ENCODE peak calls at places on chromosomes 16 and 17, in five cellular contexts. C, U, I, S and F are unnamed samples.

GRCh38 chr17:55540414-55541091 is 29.3 kb upstream of the SMIM36 start:
- DNase-seq in C (peak; percentile 74), U (peak; percentile 31), S (peak; percentile 22), I (no peak), F (peak; percentile 73)

GRCh38 chr16:82832861-82833260 is 206.1 kb downstream of the CDH13 start:
- DNase-seq in S (no peak), I (no peak), U (peak; percentile 37), C (peak; percentile 63), F (no peak)

GRCh38 chr17:66531826-66532439 is 229.5 kb downstream of the PRKCA start:
- DNase-seq in U (no peak), S (no peak), I (no peak), C (no peak), F (no peak)

GRCh38 chr17:78618264-78619066 is 41.3 kb upstream of the DNAH17 start:
- DNase-seq in U (no peak), C (no peak), S (no peak), I (no peak), F (no peak)

GRCh38 chr16:3004319-3004718 is 8.4 kb upstream of the CLDN9 start:
- DNase-seq in S (no peak), U (no peak), I (no peak), C (no peak), F (no peak)

GRCh38 chr17:76370261-76370993 is 14.0 kb upstream of the SPHK1 start:
- DNase-seq in C (peak; percentile 86), S (peak; percentile 37), U (peak; percentile 95), I (no peak), F (no peak)

GRCh38 chr16:75351183-75351582 is 82.1 kb downstream of the CFDP1 start:
- DNase-seq in U (peak; percentile 86), C (peak; percentile 84), S (peak; percentile 60), I (no peak), F (peak; percentile 46)

GRCh38 chr17:77959926-77960521 is 1.5 kb downstream of the TNRC6C start:
- DNase-seq in U (peak; percentile 28), I (peak; percentile 88), S (peak; percentile 19), C (peak; percentile 54), F (no peak)

GRCh38 chr17:28975634-28976033 is 24.3 kb upstream of the PHF12 start:
- DNase-seq in U (no peak), S (no peak), I (no peak), C (no peak), F (no peak)

GRCh38 chr16:70778901-70779309 is 22.1 kb downstream of the VAC14 start:
- DNase-seq in S (peak; percentile 89), U (peak; percentile 88), I (peak; percentile 95), C (peak; percentile 95), F (no peak)

GRCh38 chr17:17506181-17506741 is 10.1 kb upstream of the RASD1 start:
- DNase-seq in S (no peak), C (no peak), U (no peak), I (no peak), F (no peak)

DNA sequence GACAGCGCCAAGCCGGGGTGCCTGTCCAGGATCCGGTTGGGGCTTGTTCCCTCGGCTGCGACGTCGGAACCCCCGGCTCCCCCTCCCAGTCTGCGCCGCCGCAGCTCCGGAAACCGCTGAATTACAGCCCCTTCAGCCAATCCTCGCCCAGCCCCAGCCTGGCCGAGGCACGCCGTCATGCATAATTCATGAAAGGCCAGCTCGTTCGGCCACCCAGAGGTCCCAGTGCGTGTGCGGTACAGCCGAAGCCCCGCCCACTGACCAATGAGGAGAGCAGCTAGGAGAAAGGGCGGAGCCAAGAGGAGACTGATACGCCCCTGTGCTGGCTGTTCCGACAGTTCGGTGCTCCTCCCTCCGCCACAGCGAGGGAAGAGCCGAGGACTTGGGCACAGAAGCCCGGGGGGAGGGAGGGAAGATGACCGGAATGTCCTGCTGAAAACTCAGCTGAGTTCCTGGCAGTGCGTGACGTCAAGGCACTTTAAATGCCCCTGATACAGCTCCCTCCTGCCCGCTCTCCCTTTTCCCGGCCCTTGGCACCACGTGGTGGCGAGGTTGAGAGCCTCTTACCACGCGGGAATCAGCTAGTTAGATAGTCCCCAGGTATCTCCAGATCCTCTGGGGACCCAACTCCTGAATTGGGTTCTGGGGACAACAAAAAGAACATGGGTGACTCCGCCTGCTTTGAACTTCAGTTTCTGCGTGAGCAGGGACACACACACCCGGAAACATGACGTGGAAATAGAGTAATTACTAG is at the start of gene STAT3:
- DNase-seq in I (peak; percentile 100), S (peak; percentile 97), U (peak; percentile 100), C (peak; percentile 100), F (peak; percentile 97)
- TF ChIP-seq CTCF in I (no peak), S (no peak), U (no peak), C (no peak), F (no peak)

GRCh38 chr17:7823581-7824001 is 10.4 kb upstream of the KDM6B start:
- DNase-seq in C (no peak), U (no peak), I (no peak), S (no peak), F (no peak)

GRCh38 chr17:7824021-7824924 is 9.7 kb upstream of the KDM6B start:
- DNase-seq in C (no peak), I (no peak), S (no peak), U (no peak), F (no peak)

GRCh38 chr17:7820231-7820630 is 13.8 kb upstream of the KDM6B start:
- DNase-seq in I (no peak), C (no peak), U (no peak), S (no peak), F (no peak)

GRCh38 chr17:7822126-7822525 is 11.9 kb upstream of the KDM6B start:
- DNase-seq in C (no peak), I (no peak), S (no peak), U (no peak), F (no peak)

DNA sequence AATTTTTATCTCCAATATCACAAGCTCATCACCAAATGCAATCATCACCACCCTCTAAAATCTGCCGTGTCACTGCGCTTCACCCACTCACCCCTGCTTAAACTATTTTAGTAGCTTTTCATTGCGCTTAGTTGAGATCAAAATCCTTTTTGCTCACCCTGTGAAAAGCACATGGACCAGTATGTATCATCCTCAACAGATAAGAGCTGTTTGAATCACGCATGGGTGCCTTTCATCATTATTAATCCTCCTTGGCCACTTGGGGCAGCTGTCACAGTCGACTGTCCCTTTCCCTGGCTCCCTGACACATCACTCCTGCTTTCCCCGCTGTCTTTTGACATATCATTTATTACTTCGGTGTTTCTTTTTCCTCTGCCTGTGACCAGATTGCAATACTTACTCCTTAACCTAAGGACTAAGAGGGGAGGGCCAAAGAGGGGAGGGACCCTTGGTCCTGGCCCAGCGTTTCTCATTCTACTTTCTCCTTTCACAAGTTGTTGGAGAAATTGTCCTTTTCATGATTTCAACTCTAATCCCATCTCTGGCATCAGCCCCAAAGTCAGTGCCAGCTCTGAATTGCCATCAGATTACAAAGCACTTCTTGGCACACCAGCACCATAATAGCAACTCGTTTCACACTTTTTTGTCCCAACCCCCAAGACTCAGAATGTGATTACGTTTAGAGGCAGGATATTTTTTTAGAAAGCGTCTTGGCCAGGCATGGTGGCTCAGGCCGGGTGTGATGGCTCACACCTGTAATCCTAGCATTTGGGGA is 8.6 kb upstream of the KDM6B start:
- DNase-seq in S (peak; percentile 57), C (no peak), U (no peak), I (no peak), F (no peak)
- TF ChIP-seq CTCF in S (peak; percentile 42), C (peak; percentile 6), U (peak; percentile 7), I (no peak), F (peak; percentile 27)

DNA sequence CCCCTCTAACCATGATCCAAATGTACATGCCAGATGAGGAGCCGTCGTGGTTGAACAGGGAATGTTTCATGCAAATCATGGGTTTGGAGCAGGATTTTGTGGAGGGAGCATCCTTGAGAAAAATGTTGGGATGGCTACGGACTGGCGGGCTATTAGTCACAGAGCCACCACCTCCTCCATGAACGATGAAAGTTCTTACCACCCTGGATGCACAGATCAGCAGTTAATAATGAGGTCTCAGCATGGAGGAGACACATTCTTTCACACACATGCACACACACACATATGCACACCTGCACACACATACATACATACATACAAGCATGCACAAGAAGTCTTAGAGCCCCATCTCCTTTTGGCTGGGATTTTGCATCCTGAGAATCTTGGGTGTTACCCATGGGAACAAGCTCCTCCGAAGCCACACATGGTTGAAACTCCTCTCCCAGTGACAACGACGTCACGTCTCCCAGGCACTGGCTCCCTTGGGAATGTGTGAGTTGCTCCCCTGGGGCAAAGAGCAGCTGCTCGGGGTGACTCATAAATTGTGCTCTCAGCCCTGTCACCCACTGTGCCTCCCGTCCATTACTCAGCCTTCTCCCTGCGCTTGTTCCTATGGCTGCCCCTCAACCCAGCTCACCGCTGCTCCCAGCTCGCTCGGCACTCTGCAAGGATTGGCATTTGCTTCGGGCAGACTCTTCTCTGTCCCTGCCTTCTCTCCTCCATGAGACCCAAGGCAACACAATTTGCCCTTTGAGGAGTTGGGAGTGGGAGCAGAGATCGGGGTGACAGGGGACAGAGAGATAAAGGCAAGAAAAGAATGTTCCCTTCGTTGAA is 344.6 kb downstream of the SOX9 start:
- DNase-seq in S (peak; percentile 70), U (peak; percentile 75), C (peak; percentile 81), I (no peak), F (peak; percentile 90)
- TF ChIP-seq CTCF in S (no peak), U (no peak), C (no peak), I (no peak), F (no peak)

GRCh38 chr17:1169913-1170312 is 9.9 kb downstream of the ABR start:
- DNase-seq in I (no peak), U (no peak), S (no peak), C (no peak), F (no peak)

GRCh38 chr17:1169471-1169908 is 10.3 kb downstream of the ABR start:
- DNase-seq in S (no peak), I (no peak), C (no peak), U (no peak), F (no peak)

GRCh38 chr17:1168537-1169234 is 11.1 kb downstream of the ABR start:
- DNase-seq in U (no peak), S (no peak), I (no peak), C (no peak), F (no peak)

GRCh38 chr17:1171953-1172352 is 7.8 kb downstream of the ABR start:
- DNase-seq in S (no peak), C (no peak), I (no peak), U (no peak), F (no peak)

GRCh38 chr17:1170739-1171138 is 9.0 kb downstream of the ABR start:
- DNase-seq in U (no peak), I (no peak), S (no peak), C (no peak), F (no peak)
- TF ChIP-seq CTCF in U (peak; percentile 5), I (no peak), S (peak; percentile 57), C (no peak), F (no peak)

DNA sequence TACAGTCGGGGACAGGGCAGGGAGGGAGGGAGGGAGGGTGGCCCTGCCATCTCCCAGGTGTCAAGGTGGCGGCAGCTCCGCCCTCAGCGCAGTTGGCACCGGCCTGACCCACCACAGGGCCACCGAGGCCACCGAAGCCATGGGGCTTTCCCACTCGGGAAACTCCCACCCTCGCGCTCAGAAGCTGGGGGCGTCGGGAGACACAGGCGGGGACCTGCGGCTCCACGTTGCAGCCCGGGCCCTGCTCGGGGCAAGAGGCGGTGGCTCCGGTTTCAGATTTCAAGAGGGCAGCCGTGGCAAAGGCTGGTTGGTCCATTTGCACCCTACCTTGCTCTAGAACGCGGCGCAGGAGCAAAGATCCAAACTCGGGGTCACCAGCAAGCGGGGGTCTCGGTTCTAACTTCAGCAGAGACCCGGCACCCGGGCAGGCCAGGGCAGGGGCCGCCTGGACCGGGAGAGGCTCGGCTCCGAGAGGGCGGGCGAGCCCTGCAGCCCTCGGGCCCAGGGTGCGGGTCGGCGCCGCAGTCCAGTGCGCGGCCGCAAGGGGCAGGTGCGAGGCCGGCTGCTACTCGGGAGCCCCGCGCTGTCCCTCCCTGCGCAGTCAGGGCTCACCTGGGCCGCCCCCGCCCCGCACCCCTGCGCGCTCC is 412 bp downstream of the CYB561 start:
- DNase-seq in I (no peak), S (no peak), U (peak; percentile 38), C (peak; percentile 43), F (no peak)
- TF ChIP-seq CTCF in I (peak; percentile 39), S (peak; percentile 20), U (no peak), C (peak; percentile 22), F (peak; percentile 46)